ENCODE peak calls at places on chromosomes 5 and 9, in ten cellular contexts. One of them, this sample, is unnamed.

GRCh38 chr5:125372694-125373621 is 626.5 kb upstream of the ZNF608 start:
- DNase-seq in left ventricle myocardium inferior: no peak
- DNase-seq in fibroblast of mammary gland: peak
- DNase-seq in dorsolateral prefrontal cortex: no peak
- DNase-seq in B cell: no peak
- DNase-seq in stomach: no peak
- DNase-seq in HepG2: no peak
- DNase-seq in WERI-Rb-1: peak
- DNase-seq in fibroblast of lung: peak
- DNase-seq in OCI-LY7: peak
- DNase-seq in this sample: no peak

GRCh38 chr5:34930527-34930844 is 1.1 kb downstream of the DNAJC21 start:
- DNase-seq in HepG2: no peak
- DNase-seq in left ventricle myocardium inferior: no peak
- DNase-seq in OCI-LY7: no peak
- DNase-seq in dorsolateral prefrontal cortex: no peak
- DNase-seq in fibroblast of mammary gland: peak
- DNase-seq in B cell: no peak
- DNase-seq in stomach: no peak
- DNase-seq in fibroblast of lung: peak
- DNase-seq in WERI-Rb-1: no peak
- DNase-seq in this sample: no peak

GRCh38 chr5:43917925-43918324 is 314.9 kb downstream of the NNT start:
- DNase-seq in stomach: no peak
- DNase-seq in OCI-LY7: no peak
- DNase-seq in HepG2: no peak
- DNase-seq in left ventricle myocardium inferior: no peak
- DNase-seq in fibroblast of mammary gland: no peak
- DNase-seq in WERI-Rb-1: no peak
- DNase-seq in dorsolateral prefrontal cortex: no peak
- DNase-seq in B cell: no peak
- DNase-seq in fibroblast of lung: no peak
- DNase-seq in this sample: no peak

GRCh38 chr9:126114409-126114760 is 212.2 kb upstream of the MVB12B start:
- DNase-seq in left ventricle myocardium inferior: no peak
- DNase-seq in fibroblast of mammary gland: no peak
- DNase-seq in B cell: peak
- DNase-seq in OCI-LY7: no peak
- DNase-seq in WERI-Rb-1: peak
- DNase-seq in dorsolateral prefrontal cortex: no peak
- DNase-seq in fibroblast of lung: no peak
- DNase-seq in HepG2: no peak
- DNase-seq in stomach: peak
- DNase-seq in this sample: peak

GRCh38 chr9:124202447-124202971 is 55.2 kb upstream of the NEK6 start:
- DNase-seq in dorsolateral prefrontal cortex: no peak
- DNase-seq in WERI-Rb-1: no peak
- DNase-seq in HepG2: no peak
- DNase-seq in stomach: peak
- DNase-seq in fibroblast of mammary gland: no peak
- DNase-seq in left ventricle myocardium inferior: peak
- DNase-seq in fibroblast of lung: no peak
- DNase-seq in OCI-LY7: peak
- DNase-seq in B cell: peak
- DNase-seq in this sample: no peak

GRCh38 chr5:59209758-59210359 is 627.0 kb downstream of the RAB3C start:
- DNase-seq in fibroblast of mammary gland: peak
- DNase-seq in B cell: no peak
- DNase-seq in HepG2: no peak
- DNase-seq in left ventricle myocardium inferior: no peak
- DNase-seq in dorsolateral prefrontal cortex: no peak
- DNase-seq in OCI-LY7: no peak
- DNase-seq in WERI-Rb-1: no peak
- DNase-seq in stomach: no peak
- DNase-seq in fibroblast of lung: peak
- DNase-seq in this sample: no peak

GRCh38 chr5:103617090-103617489 is 54.5 kb upstream of the NUDT12 start:
- DNase-seq in dorsolateral prefrontal cortex: no peak
- DNase-seq in B cell: no peak
- DNase-seq in WERI-Rb-1: no peak
- DNase-seq in left ventricle myocardium inferior: no peak
- DNase-seq in HepG2: no peak
- DNase-seq in fibroblast of mammary gland: no peak
- DNase-seq in OCI-LY7: no peak
- DNase-seq in fibroblast of lung: no peak
- DNase-seq in stomach: no peak
- DNase-seq in this sample: no peak

GRCh38 chr9:81096667-81097066 is 592.7 kb downstream of the TLE1 start:
- DNase-seq in dorsolateral prefrontal cortex: no peak
- DNase-seq in fibroblast of lung: no peak
- DNase-seq in fibroblast of mammary gland: no peak
- DNase-seq in stomach: no peak
- DNase-seq in HepG2: no peak
- DNase-seq in WERI-Rb-1: no peak
- DNase-seq in left ventricle myocardium inferior: no peak
- DNase-seq in B cell: no peak
- DNase-seq in OCI-LY7: no peak
- DNase-seq in this sample: no peak

GRCh38 chr9:35689601-35690446 is at the start of gene TPM2:
- DNase-seq in left ventricle myocardium inferior: peak
- DNase-seq in WERI-Rb-1: no peak
- DNase-seq in fibroblast of mammary gland: peak
- DNase-seq in B cell: no peak
- DNase-seq in stomach: peak
- DNase-seq in dorsolateral prefrontal cortex: no peak
- DNase-seq in fibroblast of lung: peak
- DNase-seq in HepG2: no peak
- DNase-seq in OCI-LY7: no peak
- DNase-seq in this sample: peak

GRCh38 chr9:20528253-20528652 is 94.0 kb downstream of the MLLT3 start:
- DNase-seq in left ventricle myocardium inferior: no peak
- DNase-seq in dorsolateral prefrontal cortex: no peak
- DNase-seq in fibroblast of mammary gland: no peak
- DNase-seq in B cell: no peak
- DNase-seq in OCI-LY7: no peak
- DNase-seq in fibroblast of lung: no peak
- DNase-seq in WERI-Rb-1: no peak
- DNase-seq in HepG2: no peak
- DNase-seq in stomach: no peak
- DNase-seq in this sample: no peak

GRCh38 chr5:133244242-133244641 is 192.4 kb downstream of the HSPA4 start:
- DNase-seq in fibroblast of lung: peak
- DNase-seq in stomach: no peak
- DNase-seq in WERI-Rb-1: no peak
- DNase-seq in B cell: no peak
- DNase-seq in OCI-LY7: peak
- DNase-seq in HepG2: peak
- DNase-seq in fibroblast of mammary gland: no peak
- DNase-seq in dorsolateral prefrontal cortex: no peak
- DNase-seq in left ventricle myocardium inferior: no peak
- DNase-seq in this sample: no peak

GRCh38 chr5:33363537-33363936 is 77.2 kb upstream of the TARS1 start:
- DNase-seq in OCI-LY7: no peak
- DNase-seq in WERI-Rb-1: no peak
- DNase-seq in dorsolateral prefrontal cortex: no peak
- DNase-seq in B cell: no peak
- DNase-seq in fibroblast of mammary gland: peak
- DNase-seq in stomach: no peak
- DNase-seq in HepG2: no peak
- DNase-seq in fibroblast of lung: no peak
- DNase-seq in left ventricle myocardium inferior: no peak
- DNase-seq in this sample: no peak

GRCh38 chr5:154505567-154505966 is 27.5 kb upstream of the HAND1 start:
- DNase-seq in WERI-Rb-1: peak
- DNase-seq in dorsolateral prefrontal cortex: no peak
- DNase-seq in HepG2: no peak
- DNase-seq in stomach: no peak
- DNase-seq in fibroblast of mammary gland: no peak
- DNase-seq in fibroblast of lung: no peak
- DNase-seq in OCI-LY7: no peak
- DNase-seq in B cell: no peak
- DNase-seq in left ventricle myocardium inferior: no peak
- DNase-seq in this sample: no peak

GRCh38 chr5:138849439-138849838 is 25.7 kb downstream of the LRRTM2 start:
- DNase-seq in stomach: no peak
- DNase-seq in left ventricle myocardium inferior: no peak
- DNase-seq in fibroblast of mammary gland: peak
- DNase-seq in B cell: no peak
- DNase-seq in fibroblast of lung: no peak
- DNase-seq in HepG2: no peak
- DNase-seq in OCI-LY7: no peak
- DNase-seq in WERI-Rb-1: no peak
- DNase-seq in dorsolateral prefrontal cortex: no peak
- DNase-seq in this sample: no peak

DNA sequence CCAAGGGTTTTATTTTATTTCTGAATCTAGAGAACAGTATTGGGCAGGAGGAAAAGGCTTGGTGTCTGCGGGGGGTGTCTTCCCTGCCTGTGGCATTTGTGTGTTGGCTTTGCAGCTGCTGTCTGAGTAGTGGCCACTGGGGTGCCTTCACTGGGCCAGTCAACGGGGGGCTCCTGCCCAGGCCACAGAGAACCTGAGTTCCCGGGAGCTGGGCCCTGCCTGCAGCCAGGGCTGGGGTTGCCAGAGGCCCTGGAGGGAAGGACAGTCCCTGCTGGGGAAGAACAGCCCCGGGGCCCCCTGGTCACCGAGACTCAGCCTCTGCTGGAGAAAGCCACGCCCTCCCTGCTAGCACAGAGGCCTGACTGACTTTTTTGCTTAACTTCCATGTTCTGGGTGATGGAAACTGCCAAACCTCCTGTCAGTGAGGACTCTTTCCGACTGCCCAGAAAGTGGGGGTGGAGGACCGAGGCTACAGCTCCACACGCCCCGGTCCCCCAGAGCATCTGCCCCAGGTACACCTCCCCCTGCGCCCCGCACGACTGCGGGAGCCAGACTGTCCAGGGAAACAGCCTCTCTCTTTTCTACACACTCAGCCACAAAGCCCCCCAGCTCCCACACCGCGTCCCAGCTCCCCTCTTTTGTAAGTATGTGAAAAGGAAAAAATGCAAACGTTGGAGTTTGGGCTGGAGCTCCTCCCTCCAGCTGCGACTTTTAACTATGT is 133.4 kb downstream of the DAB2IP start:
- DNase-seq in fibroblast of mammary gland: no peak
- DNase-seq in B cell: peak
- DNase-seq in HepG2: no peak
- DNase-seq in WERI-Rb-1: peak
- DNase-seq in OCI-LY7: no peak
- DNase-seq in fibroblast of lung: no peak
- DNase-seq in left ventricle myocardium inferior: no peak
- DNase-seq in stomach: peak
- DNase-seq in dorsolateral prefrontal cortex: peak
- DNase-seq in this sample: peak
- TF ChIP-seq CTCF in fibroblast of mammary gland: no peak
- TF ChIP-seq CTCF in B cell: no peak
- TF ChIP-seq CTCF in HepG2: no peak
- TF ChIP-seq CTCF in WERI-Rb-1: peak
- TF ChIP-seq CTCF in OCI-LY7: no peak
- TF ChIP-seq CTCF in fibroblast of lung: no peak
- TF ChIP-seq CTCF in left ventricle myocardium inferior: no peak
- TF ChIP-seq CTCF in stomach: no peak
- TF ChIP-seq CTCF in dorsolateral prefrontal cortex: no peak
- TF ChIP-seq CTCF in this sample: peak

DNA sequence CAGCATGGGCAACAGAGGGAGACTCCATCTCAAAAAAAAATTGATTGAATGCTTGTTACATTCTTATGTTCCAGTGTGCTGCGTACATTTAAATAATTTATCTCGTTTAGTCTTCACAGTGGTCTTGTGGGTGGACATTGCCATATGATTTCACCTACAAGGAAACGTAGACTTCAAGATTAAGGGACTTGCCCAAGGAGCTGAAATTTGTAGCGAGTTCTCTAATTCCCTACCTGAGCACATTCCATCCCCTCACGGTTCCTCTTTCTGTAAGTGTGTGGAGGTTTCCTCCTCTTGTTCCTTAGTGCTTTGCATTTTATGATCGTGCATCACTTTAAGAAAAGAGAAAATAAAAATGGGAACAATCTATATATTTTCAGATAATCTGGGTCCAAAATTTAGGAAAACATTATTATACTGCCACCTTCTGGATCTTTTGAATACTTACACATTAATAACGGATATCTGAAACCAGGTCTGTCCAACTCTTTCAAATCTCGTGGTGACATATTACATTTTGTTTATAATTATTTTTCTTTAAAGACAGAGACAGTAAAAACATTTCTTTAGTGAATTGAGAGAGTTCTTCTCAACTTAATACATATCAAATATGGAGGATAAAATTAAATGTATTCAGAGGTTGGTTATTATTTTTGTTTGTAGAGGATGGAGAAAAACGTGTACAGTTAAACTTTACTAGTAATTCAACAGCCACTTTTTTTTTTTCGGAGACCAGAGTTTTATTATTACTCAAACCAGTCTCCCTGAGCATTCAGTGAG is 29.9 kb upstream of the C7 start:
- DNase-seq in left ventricle myocardium inferior: no peak
- DNase-seq in stomach: no peak
- DNase-seq in OCI-LY7: peak
- DNase-seq in WERI-Rb-1: no peak
- DNase-seq in B cell: no peak
- DNase-seq in HepG2: peak
- DNase-seq in dorsolateral prefrontal cortex: no peak
- DNase-seq in fibroblast of lung: peak
- DNase-seq in fibroblast of mammary gland: peak
- DNase-seq in this sample: no peak
- TF ChIP-seq CTCF in left ventricle myocardium inferior: peak
- TF ChIP-seq CTCF in stomach: no peak
- TF ChIP-seq CTCF in OCI-LY7: peak
- TF ChIP-seq CTCF in WERI-Rb-1: no peak
- TF ChIP-seq CTCF in B cell: peak
- TF ChIP-seq CTCF in HepG2: peak
- TF ChIP-seq CTCF in dorsolateral prefrontal cortex: peak
- TF ChIP-seq CTCF in fibroblast of lung: no peak
- TF ChIP-seq CTCF in fibroblast of mammary gland: peak
- TF ChIP-seq CTCF in this sample: peak

DNA sequence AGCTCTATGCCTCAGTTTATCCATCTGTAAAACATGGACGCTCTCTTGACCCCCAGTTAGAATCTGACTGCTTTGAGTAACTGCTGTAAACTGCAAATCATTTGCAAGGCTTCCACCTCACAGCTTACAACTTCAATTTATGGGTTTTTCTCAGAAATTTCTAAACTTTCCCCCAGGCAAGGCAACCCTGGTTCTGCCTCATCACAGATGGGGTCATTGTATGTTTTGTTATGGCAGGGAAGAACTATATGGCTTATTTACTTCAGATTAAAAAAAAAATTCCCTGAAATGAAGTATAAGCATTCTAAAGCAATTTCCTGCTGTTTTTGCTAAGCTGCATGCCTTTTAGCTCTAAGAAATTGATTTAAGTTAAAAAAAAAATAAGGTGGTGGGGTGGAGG is 60.0 kb downstream of the TMEM215 start:
- DNase-seq in WERI-Rb-1: no peak
- DNase-seq in stomach: no peak
- DNase-seq in fibroblast of lung: no peak
- DNase-seq in dorsolateral prefrontal cortex: no peak
- DNase-seq in OCI-LY7: no peak
- DNase-seq in fibroblast of mammary gland: no peak
- DNase-seq in left ventricle myocardium inferior: no peak
- DNase-seq in HepG2: no peak
- DNase-seq in B cell: no peak
- DNase-seq in this sample: no peak
- TF ChIP-seq CTCF in WERI-Rb-1: no peak
- TF ChIP-seq CTCF in stomach: no peak
- TF ChIP-seq CTCF in fibroblast of lung: no peak
- TF ChIP-seq CTCF in dorsolateral prefrontal cortex: no peak
- TF ChIP-seq CTCF in OCI-LY7: no peak
- TF ChIP-seq CTCF in fibroblast of mammary gland: no peak
- TF ChIP-seq CTCF in left ventricle myocardium inferior: no peak
- TF ChIP-seq CTCF in HepG2: no peak
- TF ChIP-seq CTCF in B cell: no peak
- TF ChIP-seq CTCF in this sample: no peak

GRCh38 chr9:121897140-121897539 is 196.0 kb downstream of the TTLL11 start:
- DNase-seq in fibroblast of lung: no peak
- DNase-seq in HepG2: no peak
- DNase-seq in WERI-Rb-1: no peak
- DNase-seq in OCI-LY7: no peak
- DNase-seq in B cell: no peak
- DNase-seq in dorsolateral prefrontal cortex: no peak
- DNase-seq in stomach: no peak
- DNase-seq in left ventricle myocardium inferior: no peak
- DNase-seq in fibroblast of mammary gland: no peak
- DNase-seq in this sample: no peak
- TF ChIP-seq CTCF in fibroblast of lung: no peak
- TF ChIP-seq CTCF in HepG2: no peak
- TF ChIP-seq CTCF in WERI-Rb-1: no peak
- TF ChIP-seq CTCF in OCI-LY7: no peak
- TF ChIP-seq CTCF in B cell: no peak
- TF ChIP-seq CTCF in dorsolateral prefrontal cortex: no peak
- TF ChIP-seq CTCF in stomach: no peak
- TF ChIP-seq CTCF in left ventricle myocardium inferior: no peak
- TF ChIP-seq CTCF in fibroblast of mammary gland: no peak
- TF ChIP-seq CTCF in this sample: no peak